ENCODE peak calls at places on chromosomes 2 and 18, in five cellular contexts. N is hepatocyte, Q is GM12865, T is cardiac muscle cell, K is psoas muscle. P is an unnamed sample.
A peak's percentile ranks its signal among the peaks of the same experiment; 100 is the strongest.

GRCh38 chr2:173086518-173087213 is 11.0 kb downstream of the MAP3K20 start:
- DNase-seq in N (no peak), Q (no peak), T (no peak), K (no peak), P (peak; percentile 53)

GRCh38 chr2:198316852-198317395 is 512.5 kb downstream of the PLCL1 start:
- DNase-seq in N (no peak), Q (no peak), T (no peak), K (no peak), P (no peak)

GRCh38 chr2:207243601-207244000 is 77.9 kb upstream of the KLF7 start:
- DNase-seq in N (no peak), Q (no peak), T (no peak), K (no peak), P (no peak)

GRCh38 chr2:217880490-217880889 is 122.3 kb downstream of the TNS1 start:
- DNase-seq in N (no peak), Q (no peak), T (no peak), K (no peak), P (no peak)

GRCh38 chr2:22020101-22020742 is 896.5 kb downstream of the TDRD15 start:
- DNase-seq in N (no peak), Q (no peak), T (peak; percentile 24), K (no peak), P (no peak)

GRCh38 chr2:146837857-146838256 is 1007.0 kb upstream of the ACVR2A start:
- DNase-seq in N (no peak), Q (no peak), T (no peak), K (no peak), P (peak; percentile 80)

GRCh38 chr18:73153271-73153670 is 285.5 kb upstream of the NETO1 start:
- DNase-seq in N (no peak), Q (no peak), T (no peak), K (no peak), P (peak; percentile 50)

GRCh38 chr2:43759195-43759594 is 14.6 kb upstream of the DYNC2LI1 start:
- DNase-seq in N (no peak), Q (no peak), T (peak; percentile 32), K (no peak), P (peak; percentile 41)

GRCh38 chr2:117945296-117945695 is 68.6 kb downstream of the CCDC93 start:
- DNase-seq in N (no peak), Q (no peak), T (no peak), K (no peak), P (no peak)

GRCh38 chr2:240886678-240887574 is 9.0 kb downstream of the MAB21L4 start:
- DNase-seq in N (no peak), Q (no peak), T (no peak), K (peak; percentile 36), P (no peak)

GRCh38 chr18:70781860-70782453 is 493.1 kb downstream of the SOCS6 start:
- DNase-seq in N (peak; percentile 64), Q (peak; percentile 49), T (peak; percentile 65), K (no peak), P (peak; percentile 76)

GRCh38 chr2:8539743-8540551 is 141.9 kb upstream of the ID2 start:
- DNase-seq in N (peak; percentile 78), Q (no peak), T (no peak), K (no peak), P (no peak)

GRCh38 chr18:6405237-6406074 is 9.3 kb downstream of the L3MBTL4 start:
- DNase-seq in N (no peak), Q (no peak), T (peak; percentile 24), K (no peak), P (no peak)

GRCh38 chr2:128448331-128449225 is 129.9 kb upstream of the HS6ST1 start:
- DNase-seq in N (no peak), Q (no peak), T (no peak), K (no peak), P (no peak)

GRCh38 chr18:63378919-63379638 is 12.1 kb upstream of the KDSR start:
- DNase-seq in N (no peak), Q (peak; percentile 24), T (peak; percentile 27), K (no peak), P (no peak)

GRCh38 chr2:150618215-150618905 is 130.9 kb upstream of the RND3 start:
- DNase-seq in N (no peak), Q (no peak), T (peak; percentile 43), K (no peak), P (peak; percentile 30)

GRCh38 chr18:60232541-60232940 is 140.0 kb downstream of the MC4R start:
- DNase-seq in N (peak; percentile 30), Q (no peak), T (peak; percentile 9), K (no peak), P (peak; percentile 24)

GRCh38 chr2:74982581-74982980 is 24.1 kb downstream of the POLE4 start:
- DNase-seq in N (no peak), Q (no peak), T (peak; percentile 27), K (no peak), P (peak; percentile 55)
- TF ChIP-seq CTCF in N (peak; percentile 10), Q (no peak), T (peak; percentile 12), K (peak; percentile 6), P (peak; percentile 43)

DNA sequence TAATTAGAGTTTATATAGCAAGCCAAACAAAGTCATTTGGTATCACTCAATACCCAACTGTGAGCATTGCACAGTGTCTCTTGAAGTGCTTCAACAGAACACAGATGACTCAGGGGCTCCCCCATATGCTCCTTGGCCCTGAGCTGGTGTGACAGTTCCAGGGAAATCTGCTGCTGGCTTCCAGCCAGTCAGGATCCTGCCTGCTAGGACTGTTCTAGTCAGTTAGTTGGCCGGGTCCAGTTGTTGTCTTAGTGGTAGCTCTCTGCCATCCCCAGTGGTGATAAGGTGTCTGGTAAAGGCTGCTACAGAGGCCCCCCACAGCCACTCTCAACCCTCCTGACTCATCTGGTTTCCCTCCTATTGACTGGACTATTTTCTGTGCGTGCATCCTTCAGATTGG is 100.3 kb downstream of the IRS1 start:
- DNase-seq in N (peak; percentile 30), Q (no peak), T (peak; percentile 60), K (peak; percentile 86), P (peak; percentile 45)
- TF ChIP-seq CTCF in N (no peak), Q (no peak), T (peak; percentile 11), K (peak; percentile 5), P (no peak)

DNA sequence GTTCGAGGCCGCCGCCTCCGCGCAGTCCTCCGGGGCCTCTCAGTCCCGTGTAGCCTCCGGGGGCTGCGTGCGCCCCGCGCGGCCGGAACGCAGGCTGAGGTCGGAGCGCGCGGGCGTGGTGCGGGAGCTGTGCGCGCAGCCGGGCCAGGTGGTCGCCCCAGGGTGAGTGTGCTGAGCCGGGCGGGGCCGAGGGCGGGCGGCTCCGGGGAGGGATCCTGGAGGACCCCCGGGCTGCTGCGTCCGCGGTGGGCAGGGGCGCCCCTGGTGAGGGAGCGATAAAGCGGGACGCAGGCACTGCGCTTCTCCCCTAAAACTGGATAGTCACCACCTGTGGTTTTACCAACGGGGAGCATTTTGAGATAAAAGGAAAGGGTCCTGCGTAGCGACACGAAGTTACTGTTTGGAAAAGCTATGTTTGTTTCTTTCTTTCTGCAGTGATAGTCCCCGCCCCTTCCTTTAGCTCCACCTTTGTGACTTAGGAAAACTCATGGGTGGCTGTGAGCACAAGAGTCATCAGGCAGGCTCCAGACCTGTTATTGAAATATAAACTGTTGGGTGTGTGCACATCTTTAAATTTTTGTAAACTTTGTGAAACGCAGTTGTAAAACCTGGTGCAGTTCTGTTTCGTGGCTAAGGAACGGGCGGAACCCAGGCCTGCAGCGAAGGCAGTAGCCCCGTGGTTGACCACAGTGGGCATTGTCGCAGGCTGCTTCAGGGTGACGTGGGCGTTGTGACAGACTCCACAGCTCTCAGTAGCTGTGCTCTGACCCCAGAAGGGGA is 687 bp downstream of the CTDP1 start:
- DNase-seq in N (peak; percentile 78), Q (peak; percentile 41), T (peak; percentile 58), K (peak; percentile 63), P (peak; percentile 55)
- TF ChIP-seq CTCF in N (no peak), Q (no peak), T (no peak), K (no peak), P (no peak)

DNA sequence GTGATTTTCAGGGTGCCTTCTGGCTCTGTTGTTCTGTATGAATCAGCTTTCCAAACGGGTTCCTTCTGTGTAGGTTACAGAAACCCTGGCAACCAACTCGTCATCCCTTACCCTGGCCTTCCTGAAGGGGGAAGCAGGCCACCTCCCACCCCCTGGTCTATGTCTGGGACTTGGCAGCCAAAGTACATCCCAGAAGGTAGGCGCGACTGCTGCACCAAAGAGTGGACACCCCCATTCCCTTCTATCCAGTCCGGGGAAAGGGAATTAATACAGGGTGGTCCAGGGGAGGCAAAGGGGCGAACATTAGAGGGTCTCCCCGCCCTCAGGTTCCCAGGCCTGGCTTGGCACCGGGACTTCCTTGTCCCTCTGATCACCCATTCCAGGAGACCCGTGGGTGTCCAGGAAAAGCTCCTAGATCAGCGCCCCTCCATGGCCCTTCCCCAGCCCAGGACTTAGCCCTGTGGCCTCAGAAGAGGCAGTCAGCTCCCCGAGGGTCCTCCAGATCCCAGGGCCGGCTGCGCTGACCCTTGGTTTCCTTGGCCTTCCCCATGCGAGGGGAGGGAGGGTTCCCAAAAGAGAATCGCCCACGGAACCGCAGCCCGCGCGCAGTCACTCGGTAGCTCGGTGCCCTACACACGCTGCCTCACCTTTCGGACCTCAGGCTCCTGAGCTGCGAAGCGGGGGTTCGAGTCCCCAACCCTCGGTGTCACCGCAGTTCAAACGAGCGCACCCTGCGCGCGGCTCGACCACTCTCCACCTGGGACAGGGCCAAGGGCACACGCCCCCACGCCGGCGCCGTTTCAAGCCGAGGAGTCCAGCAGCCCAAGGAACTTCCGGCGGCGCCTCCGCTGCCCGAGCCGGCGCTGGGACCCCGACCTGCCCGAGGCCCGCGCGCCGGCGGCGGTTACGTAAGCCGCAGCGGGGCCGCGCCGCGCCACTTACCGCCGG is at the start of gene PER2:
- DNase-seq in N (peak; percentile 91), Q (peak; percentile 54), T (peak; percentile 81), K (peak; percentile 85), P (peak; percentile 82)
- TF ChIP-seq CTCF in N (peak; percentile 14), Q (peak; percentile 2), T (peak; percentile 16), K (no peak), P (peak; percentile 6)

DNA sequence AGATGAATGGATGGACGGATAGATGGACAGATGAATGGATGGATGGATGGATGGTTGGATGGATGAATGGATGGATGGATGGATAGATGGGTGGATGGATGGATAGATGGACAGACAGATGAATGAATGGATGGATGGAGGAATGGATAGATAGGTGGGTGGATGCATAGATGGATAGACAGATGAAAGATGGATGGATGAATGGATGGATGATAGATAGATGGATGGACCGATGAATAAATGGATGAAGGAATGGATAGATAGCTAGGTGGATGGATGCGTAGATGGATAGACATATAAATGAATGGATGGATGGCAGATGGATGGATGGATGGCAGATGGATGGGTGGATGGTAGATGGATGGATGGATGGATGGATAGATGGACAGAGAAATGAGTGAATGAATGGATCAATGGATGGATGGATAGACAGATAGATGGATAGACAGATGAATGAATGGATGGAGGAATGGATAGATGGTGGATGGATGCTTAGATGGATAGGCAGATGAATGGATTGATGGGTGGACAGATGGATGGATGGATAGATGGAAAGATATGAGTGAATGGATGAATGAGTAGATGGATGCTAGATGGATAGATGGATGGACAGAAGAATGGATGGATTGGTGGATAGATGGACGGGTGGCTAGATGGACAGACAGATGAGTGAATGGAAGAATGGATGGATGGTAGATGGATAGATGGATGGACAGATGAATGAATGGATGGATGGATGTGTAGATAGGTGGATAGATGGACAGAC is 167.9 kb downstream of the TRIM43 start:
- DNase-seq in N (no peak), Q (no peak), T (no peak), K (no peak), P (no peak)
- TF ChIP-seq CTCF in N (no peak), Q (no peak), T (no peak), K (no peak), P (no peak)

DNA sequence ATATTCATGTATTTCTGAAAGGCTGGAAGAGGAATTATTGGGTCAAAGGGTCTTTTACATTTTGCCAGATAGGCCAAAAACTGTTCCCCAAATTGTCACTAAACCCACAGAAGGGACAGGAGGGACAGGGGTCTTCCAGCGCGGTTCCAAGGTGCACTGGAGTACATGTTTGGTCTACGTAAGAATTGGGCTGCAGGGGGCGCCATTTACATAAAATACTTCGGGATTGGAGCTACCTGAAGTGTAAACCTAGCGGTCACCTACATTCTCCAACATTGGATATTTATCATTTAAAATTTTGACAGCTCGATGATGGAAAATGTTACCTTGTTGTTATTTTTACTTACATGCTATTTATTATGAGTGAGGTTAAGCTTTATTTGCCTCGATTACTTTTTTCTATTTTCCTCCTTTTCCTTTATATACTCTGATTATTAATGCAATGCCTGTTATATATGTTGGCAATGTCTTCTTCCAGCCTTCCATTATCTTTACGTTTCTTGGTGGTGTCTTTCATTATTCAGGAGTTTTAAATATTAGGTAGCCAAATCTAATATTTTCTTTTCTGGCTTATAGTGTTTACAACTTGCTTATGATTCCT is 43.0 kb upstream of the RAB6C start:
- DNase-seq in N (peak; percentile 72), Q (peak; percentile 58), T (peak; percentile 59), K (no peak), P (no peak)
- TF ChIP-seq CTCF in N (peak; percentile 56), Q (peak; percentile 36), T (peak; percentile 69), K (peak; percentile 40), P (no peak)